ENCODE peak calls at places on chromosomes 1 and 21, in seven cellular contexts. F, I, P, R, S, B and J are unnamed samples.

GRCh38 chr1:116232989-116233514 is 121.9 kb downstream of the MAB21L3 start:
- DNase-seq in F (no peak), I (no peak), P (no peak), R (peak), S (no peak), B (no peak), J (no peak)

GRCh38 chr1:236066828-236067386 is 2.0 kb upstream of the NID1 start:
- DNase-seq in F (peak), I (no peak), P (no peak), R (peak), S (no peak), B (peak), J (peak)

GRCh38 chr1:183913556-183913955 is 108.6 kb downstream of the RGL1 start:
- DNase-seq in F (no peak), I (no peak), P (no peak), R (no peak), S (no peak), B (no peak), J (no peak)

GRCh38 chr1:7438921-7439655 is 332.0 kb upstream of the VAMP3 start:
- DNase-seq in F (no peak), I (no peak), P (no peak), R (no peak), S (no peak), B (no peak), J (no peak)

GRCh38 chr21:14773777-14774345 is 227.7 kb upstream of the SAMSN1 start:
- DNase-seq in F (peak), I (peak), P (no peak), R (peak), S (no peak), B (peak), J (peak)

GRCh38 chr1:109304221-109304915 is 2.4 kb downstream of the MYBPHL start:
- DNase-seq in F (no peak), I (no peak), P (no peak), R (no peak), S (peak), B (no peak), J (no peak)

GRCh38 chr1:119371800-119372199 is 3.2 kb downstream of the HAO2 start:
- DNase-seq in F (no peak), I (no peak), P (no peak), R (no peak), S (no peak), B (no peak), J (no peak)

GRCh38 chr1:222009105-222009730 is 267.3 kb upstream of the DUSP10 start:
- DNase-seq in F (peak), I (no peak), P (peak), R (peak), S (no peak), B (no peak), J (no peak)

GRCh38 chr1:165507570-165507969 is 36.2 kb upstream of the LRRC52 start:
- DNase-seq in F (no peak), I (no peak), P (no peak), R (no peak), S (no peak), B (no peak), J (no peak)

GRCh38 chr1:217747156-217747769 is 116.1 kb downstream of the SPATA17 start:
- DNase-seq in F (no peak), I (no peak), P (peak), R (no peak), S (no peak), B (no peak), J (no peak)

GRCh38 chr1:169468982-169469381 is 16.8 kb downstream of the SLC19A2 start:
- DNase-seq in F (no peak), I (no peak), P (no peak), R (no peak), S (no peak), B (no peak), J (no peak)

GRCh38 chr1:84603941-84604830 is 29.9 kb upstream of the CTBS start:
- DNase-seq in F (no peak), I (no peak), P (no peak), R (no peak), S (no peak), B (no peak), J (no peak)

GRCh38 chr1:191851799-191852595 is 306.3 kb upstream of the RGS18 start:
- DNase-seq in F (no peak), I (no peak), P (no peak), R (no peak), S (no peak), B (no peak), J (no peak)

GRCh38 chr1:230807029-230807428 is 59.8 kb downstream of the CAPN9 start:
- DNase-seq in F (no peak), I (no peak), P (no peak), R (no peak), S (peak), B (no peak), J (no peak)

GRCh38 chr1:59580257-59580656 is 234.5 kb upstream of the HOOK1 start:
- DNase-seq in F (no peak), I (no peak), P (no peak), R (no peak), S (no peak), B (no peak), J (no peak)

GRCh38 chr1:9373614-9374013 is 80.9 kb downstream of the SPSB1 start:
- DNase-seq in F (no peak), I (no peak), P (no peak), R (no peak), S (no peak), B (no peak), J (no peak)

GRCh38 chr1:198669023-198669698 is 30.3 kb downstream of the PTPRC start:
- DNase-seq in F (no peak), I (no peak), P (no peak), R (no peak), S (no peak), B (peak), J (no peak)

GRCh38 chr1:153984125-153984899 is 1.8 kb downstream of the RAB13 start:
- DNase-seq in F (no peak), I (no peak), P (no peak), R (no peak), S (no peak), B (no peak), J (no peak)

GRCh38 chr21:38968887-38969543 is 163.3 kb downstream of the ETS2 start:
- DNase-seq in F (no peak), I (no peak), P (no peak), R (no peak), S (no peak), B (no peak), J (no peak)

GRCh38 chr1:77424236-77424635 is 142.4 kb downstream of the AK5 start:
- DNase-seq in F (no peak), I (no peak), P (no peak), R (no peak), S (no peak), B (no peak), J (no peak)

GRCh38 chr1:15951341-15952153 is 24.4 kb downstream of the ZBTB17 start:
- DNase-seq in F (no peak), I (no peak), P (no peak), R (peak), S (no peak), B (peak), J (peak)

GRCh38 chr1:55632058-55632457 is 416.9 kb upstream of the USP24 start:
- DNase-seq in F (no peak), I (no peak), P (no peak), R (no peak), S (no peak), B (no peak), J (no peak)

GRCh38 chr21:46188226-46189212 is 4.3 kb upstream of the SPATC1L start:
- DNase-seq in F (no peak), I (no peak), P (no peak), R (no peak), S (no peak), B (no peak), J (no peak)

GRCh38 chr1:91851130-91852010 is 34.6 kb downstream of the TGFBR3 start:
- DNase-seq in F (no peak), I (no peak), P (peak), R (no peak), S (no peak), B (no peak), J (no peak)

GRCh38 chr1:2042830-2043773 is 7.1 kb upstream of the PRKCZ start:
- DNase-seq in F (no peak), I (no peak), P (no peak), R (no peak), S (no peak), B (no peak), J (no peak)